ENCODE peak calls at places on chromosomes 4 and X, in nine cellular contexts. I is putamen, D is GM13976, W is memory B cell, V is SIG-M5, U is germinal center, N is endothelial cell, Y is body of pancreas, X is MCF 10A. G is an unnamed sample.

GRCh38 chr4:186248643-186249042 is 17.3 kb upstream of the F11 start:
- DNase-seq in U (no peak), Y (no peak), N (no peak), I (peak; percentile 20), V (no peak), X (no peak), D (no peak), W (no peak), G (no peak)

GRCh38 chr4:147550626-147551250 is 66.5 kb upstream of the TMEM184C start:
- DNase-seq in X (peak; percentile 54), W (no peak), V (no peak), Y (no peak), U (no peak), N (no peak), D (peak; percentile 43), I (peak; percentile 8), G (no peak)

GRCh38 chrX:18983711-18984380 is at the start of gene PHKA2:
- DNase-seq in X (peak; percentile 57), V (no peak), N (peak; percentile 45), D (no peak), W (no peak), Y (peak; percentile 59), I (peak; percentile 20), U (peak; percentile 7), G (no peak)

GRCh38 chr4:66577922-66578321 is 907.6 kb upstream of the EPHA5 start:
- DNase-seq in N (no peak), X (peak; percentile 14), D (no peak), Y (no peak), U (no peak), V (no peak), W (no peak), I (no peak), G (no peak)

GRCh38 chrX:74251006-74251930 is 52.7 kb upstream of the ZCCHC13 start:
- DNase-seq in D (no peak), X (peak; percentile 56), W (no peak), Y (no peak), U (no peak), N (no peak), V (peak; percentile 44), I (no peak), G (no peak)

GRCh38 chrX:97740044-97740443 is 856.3 kb downstream of the RPA4 start:
- DNase-seq in I (no peak), W (no peak), D (no peak), X (peak; percentile 24), Y (no peak), N (no peak), V (no peak), U (no peak), G (no peak)

GRCh38 chrX:120740072-120740471 is 110.2 kb upstream of the C1GALT1C1 start:
- DNase-seq in V (no peak), U (no peak), X (no peak), D (no peak), Y (no peak), W (no peak), N (no peak), I (no peak), G (no peak)

GRCh38 chrX:51802917-51803688 is 59.9 kb downstream of the GSPT2 start:
- DNase-seq in U (peak; percentile 32), N (peak; percentile 19), I (peak; percentile 64), Y (peak; percentile 50), W (peak; percentile 34), D (peak; percentile 36), X (peak; percentile 53), V (no peak), G (no peak)

GRCh38 chrX:45508459-45508858 is 307.8 kb upstream of the DIPK2B start:
- DNase-seq in Y (no peak), U (no peak), V (no peak), N (no peak), I (no peak), D (no peak), W (no peak), X (peak; percentile 82), G (no peak)

GRCh38 chr4:71860643-71861042 is 76.8 kb upstream of the GC start:
- DNase-seq in W (no peak), N (no peak), X (peak; percentile 39), V (no peak), Y (no peak), U (no peak), D (no peak), I (no peak), G (no peak)

GRCh38 chr4:81049861-81050423 is 19.4 kb downstream of the BMP3 start:
- DNase-seq in U (no peak), N (no peak), I (no peak), W (no peak), D (no peak), Y (no peak), X (no peak), V (no peak), G (no peak)

G was measured in NCI-H1048.